ENCODE peak calls at places on chromosome 3, in nine cellular contexts. Z, E, M, U, Y, X, S, T and R are unnamed samples.

GRCh38 chr3:195753609-195754008 is 32.8 kb downstream of the MUC20 start:
- DNase-seq in X (no peak), U (no peak), S (peak), Y (no peak), Z (no peak), T (no peak), M (no peak), E (no peak), R (no peak)

GRCh38 chr3:56702487-56703315 is 19.6 kb upstream of the TASOR start:
- DNase-seq in M (peak), U (peak), E (peak), Z (no peak), S (no peak), X (peak), Y (no peak), T (peak), R (peak)

GRCh38 chr3:57500506-57500905 is 43.6 kb downstream of the DNAH12 start:
- DNase-seq in T (no peak), S (no peak), U (no peak), Y (no peak), E (peak), X (no peak), Z (no peak), M (no peak), R (no peak)

GRCh38 chr3:128254066-128254590 is 100.8 kb downstream of the EEFSEC start:
- DNase-seq in X (no peak), T (no peak), M (no peak), Y (no peak), Z (no peak), U (peak), E (no peak), S (no peak), R (no peak)

GRCh38 chr3:69712933-69713332 is 26.3 kb upstream of the MITF start:
- DNase-seq in E (no peak), X (no peak), U (no peak), T (no peak), M (no peak), Y (no peak), S (no peak), Z (no peak), R (no peak)

GRCh38 chr3:151926956-151927355 is 53.5 kb downstream of the SUCNR1 start:
- DNase-seq in E (peak), M (no peak), Z (no peak), X (no peak), U (peak), Y (no peak), S (no peak), T (peak), R (peak)

GRCh38 chr3:63972196-63972595 is 51.1 kb downstream of the PSMD6 start:
- DNase-seq in Y (no peak), X (no peak), S (no peak), M (no peak), Z (no peak), T (peak), E (no peak), U (peak), R (peak)

GRCh38 chr3:189727191-189727590 is 96.0 kb downstream of the TP63 start:
- DNase-seq in Z (no peak), U (no peak), Y (no peak), X (no peak), E (no peak), S (no peak), T (no peak), M (no peak), R (no peak)

GRCh38 chr3:76078101-76078500 is 292.8 kb upstream of the ZNF717 start:
- DNase-seq in Z (no peak), M (no peak), Y (no peak), S (no peak), U (peak), E (no peak), T (no peak), X (no peak), R (no peak)

GRCh38 chr3:8001712-8002111 is 499.9 kb upstream of the LMCD1 start:
- DNase-seq in Z (no peak), E (no peak), S (no peak), U (no peak), Y (no peak), M (no peak), T (no peak), X (no peak), R (no peak)

GRCh38 chr3:185715091-185715490 is 109.8 kb downstream of the IGF2BP2 start:
- DNase-seq in E (peak), T (no peak), S (no peak), U (peak), M (no peak), Z (no peak), Y (no peak), X (no peak), R (no peak)

GRCh38 chr3:32759342-32759741 is 58.5 kb upstream of the TRIM71 start:
- DNase-seq in S (no peak), M (no peak), Z (no peak), E (no peak), T (no peak), Y (no peak), U (no peak), X (no peak), R (no peak)